ENCODE peak calls at places on chromosomes 2 and 18, in four cellular contexts. One of them, this sample, is unnamed.

GRCh38 chr2:88451647-88452150 is 794 bp downstream of the FOXI3 start:
- DNase-seq in GM23338: peak
- DNase-seq in GM06990: no peak
- DNase-seq in NB4: no peak
- DNase-seq in this sample: no peak

GRCh38 chr18:79912994-79913831 is 38.2 kb downstream of the SLC66A2 start:
- DNase-seq in GM23338: no peak
- DNase-seq in GM06990: no peak
- DNase-seq in NB4: no peak
- DNase-seq in this sample: no peak

GRCh38 chr2:183172220-183172887 is 48.1 kb downstream of the NUP35 start:
- DNase-seq in GM23338: peak
- DNase-seq in GM06990: no peak
- DNase-seq in NB4: no peak
- DNase-seq in this sample: no peak

GRCh38 chr2:136058262-136058661 is 59.7 kb downstream of the CXCR4 start:
- DNase-seq in GM23338: peak
- DNase-seq in GM06990: no peak
- DNase-seq in NB4: peak
- DNase-seq in this sample: no peak

GRCh38 chr2:232438051-232438450 is 17.9 kb upstream of the ALPI start:
- DNase-seq in GM23338: no peak
- DNase-seq in GM06990: no peak
- DNase-seq in NB4: no peak
- DNase-seq in this sample: no peak

GRCh38 chr2:152432206-152432653 is 97.3 kb downstream of the FMNL2 start:
- DNase-seq in GM23338: no peak
- DNase-seq in GM06990: no peak
- DNase-seq in NB4: peak
- DNase-seq in this sample: no peak

GRCh38 chr2:12723741-12724463 is 7.2 kb downstream of the TRIB2 start:
- DNase-seq in GM23338: no peak
- DNase-seq in GM06990: no peak
- DNase-seq in NB4: no peak
- DNase-seq in this sample: no peak

GRCh38 chr2:190759749-190760213 is 110.9 kb downstream of the NAB1 start:
- DNase-seq in GM23338: no peak
- DNase-seq in GM06990: no peak
- DNase-seq in NB4: peak
- DNase-seq in this sample: no peak

GRCh38 chr2:191012845-191013616 is 940 bp downstream of the STAT1 start:
- DNase-seq in GM23338: no peak
- DNase-seq in GM06990: no peak
- DNase-seq in NB4: peak
- DNase-seq in this sample: no peak

GRCh38 chr2:238974061-238974460 is 126.2 kb downstream of the TWIST2 start:
- DNase-seq in GM23338: no peak
- DNase-seq in GM06990: no peak
- DNase-seq in NB4: no peak
- DNase-seq in this sample: no peak

GRCh38 chr18:35236964-35237363 is 3.9 kb upstream of the ZNF397 start:
- DNase-seq in GM23338: no peak
- DNase-seq in GM06990: no peak
- DNase-seq in NB4: no peak
- DNase-seq in this sample: no peak

GRCh38 chr2:232901711-232902578 is 31.9 kb downstream of the SNORC start:
- DNase-seq in GM23338: no peak
- DNase-seq in GM06990: no peak
- DNase-seq in NB4: peak
- DNase-seq in this sample: no peak

GRCh38 chr18:3015203-3015590 is 2.3 kb upstream of the LPIN2 start:
- DNase-seq in GM23338: no peak
- DNase-seq in GM06990: no peak
- DNase-seq in NB4: peak
- DNase-seq in this sample: no peak

GRCh38 chr18:3827236-3827635 is 377.3 kb downstream of the TGIF1 start:
- DNase-seq in GM23338: no peak
- DNase-seq in GM06990: no peak
- DNase-seq in NB4: no peak
- DNase-seq in this sample: no peak

GRCh38 chr2:160906878-160907277 is 253.3 kb upstream of the TANK start:
- DNase-seq in GM23338: peak
- DNase-seq in GM06990: no peak
- DNase-seq in NB4: no peak
- DNase-seq in this sample: no peak

GRCh38 chr2:112920923-112921532 is 10.1 kb downstream of the IL37 start:
- DNase-seq in GM23338: no peak
- DNase-seq in GM06990: no peak
- DNase-seq in NB4: no peak
- DNase-seq in this sample: no peak

GRCh38 chr18:41553716-41554115 is 401.3 kb upstream of the PIK3C3 start:
- DNase-seq in GM23338: no peak
- DNase-seq in GM06990: no peak
- DNase-seq in NB4: no peak
- DNase-seq in this sample: no peak
- TF ChIP-seq CTCF in GM23338: no peak
- TF ChIP-seq CTCF in GM06990: no peak
- TF ChIP-seq CTCF in NB4: no peak
- TF ChIP-seq CTCF in this sample: no peak

GRCh38 chr2:165305391-165306096 is 66.3 kb downstream of the SCN2A start:
- DNase-seq in GM23338: no peak
- DNase-seq in GM06990: no peak
- DNase-seq in NB4: no peak
- DNase-seq in this sample: no peak
- TF ChIP-seq CTCF in GM23338: no peak
- TF ChIP-seq CTCF in GM06990: no peak
- TF ChIP-seq CTCF in NB4: no peak
- TF ChIP-seq CTCF in this sample: no peak

GRCh38 chr2:219998099-219998498 is 370.7 kb downstream of the SLC4A3 start:
- DNase-seq in GM23338: peak
- DNase-seq in GM06990: no peak
- DNase-seq in NB4: no peak
- DNase-seq in this sample: no peak

GRCh38 chr2:219995409-219995808 is 368.0 kb downstream of the SLC4A3 start:
- DNase-seq in GM23338: no peak
- DNase-seq in GM06990: no peak
- DNase-seq in NB4: no peak
- DNase-seq in this sample: no peak

GRCh38 chr2:219998714-219999227 is 371.3 kb downstream of the SLC4A3 start:
- DNase-seq in GM23338: peak
- DNase-seq in GM06990: no peak
- DNase-seq in NB4: peak
- DNase-seq in this sample: no peak

GRCh38 chr2:219996366-219996765 is 368.9 kb downstream of the SLC4A3 start:
- DNase-seq in GM23338: no peak
- DNase-seq in GM06990: no peak
- DNase-seq in NB4: no peak
- DNase-seq in this sample: no peak

DNA sequence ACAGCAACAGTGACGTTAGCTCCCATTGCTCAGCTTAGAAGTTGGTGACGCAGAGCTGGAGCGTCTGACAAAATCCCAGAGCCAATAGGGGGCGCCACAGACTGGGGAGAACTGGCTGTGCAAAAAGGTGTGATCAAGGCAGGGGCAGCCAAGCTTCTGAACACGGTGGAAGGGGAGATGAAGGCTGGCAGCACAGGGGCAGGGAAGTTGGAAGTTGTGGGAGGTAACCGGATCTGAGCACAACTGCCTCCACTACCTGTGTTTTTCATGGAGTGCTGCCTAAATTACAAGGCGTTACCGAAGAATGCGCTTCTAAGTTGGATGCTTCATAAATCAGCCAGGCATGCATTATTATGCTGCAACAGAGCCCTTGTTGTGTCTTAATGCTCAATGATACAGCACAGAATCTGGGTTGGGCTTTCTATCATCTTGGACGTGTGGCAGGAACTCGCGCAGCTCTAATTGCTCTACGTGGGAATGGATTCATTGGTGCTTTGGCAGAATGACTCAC is 370.0 kb downstream of the SLC4A3 start:
- DNase-seq in GM23338: peak
- DNase-seq in GM06990: no peak
- DNase-seq in NB4: peak
- DNase-seq in this sample: no peak
- TF ChIP-seq CTCF in GM23338: peak
- TF ChIP-seq CTCF in GM06990: peak
- TF ChIP-seq CTCF in NB4: peak
- TF ChIP-seq CTCF in this sample: peak

DNA sequence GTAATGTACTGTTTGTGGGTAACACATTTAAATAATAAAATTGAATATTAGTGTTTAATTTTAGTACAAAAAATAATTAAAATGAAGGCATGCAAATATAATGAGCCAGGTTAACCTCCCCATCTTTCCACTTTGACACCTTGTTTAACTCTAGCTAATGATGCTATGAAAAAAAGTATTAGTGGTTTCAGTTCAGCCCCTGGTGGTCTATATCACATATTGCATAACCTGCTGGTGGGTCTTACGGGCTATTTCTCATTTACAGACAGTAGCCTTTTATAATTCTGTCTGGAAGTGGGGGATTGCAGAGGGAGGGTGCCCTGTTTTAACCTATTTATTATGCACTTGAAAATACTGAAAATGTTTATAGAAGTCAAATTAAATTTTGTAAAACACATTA is 380.9 kb downstream of the MTX2 start:
- DNase-seq in GM23338: peak
- DNase-seq in GM06990: no peak
- DNase-seq in NB4: no peak
- DNase-seq in this sample: no peak
- TF ChIP-seq CTCF in GM23338: peak
- TF ChIP-seq CTCF in GM06990: peak
- TF ChIP-seq CTCF in NB4: no peak
- TF ChIP-seq CTCF in this sample: no peak

DNA sequence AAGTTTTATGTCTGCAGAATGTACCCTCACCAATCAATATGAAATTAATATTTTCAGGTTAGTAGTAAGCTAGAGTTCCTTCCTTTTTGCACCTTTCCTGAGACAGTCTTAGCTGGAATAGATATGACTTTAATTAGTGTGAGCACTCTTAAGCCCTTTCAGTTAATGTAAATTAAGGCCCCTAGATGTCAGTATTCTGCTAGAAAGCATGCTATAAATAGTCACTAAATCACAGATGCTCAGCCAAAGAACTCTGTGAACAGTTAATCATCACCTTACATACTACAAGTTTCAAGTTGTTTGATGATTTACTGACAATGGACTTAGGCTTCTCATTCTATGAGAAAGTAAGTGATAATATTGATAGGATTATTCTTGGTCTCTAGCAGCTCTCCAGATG is 413.7 kb downstream of the PTH2R start:
- DNase-seq in GM23338: peak
- DNase-seq in GM06990: no peak
- DNase-seq in NB4: peak
- DNase-seq in this sample: no peak
- TF ChIP-seq CTCF in GM23338: peak
- TF ChIP-seq CTCF in GM06990: no peak
- TF ChIP-seq CTCF in NB4: no peak
- TF ChIP-seq CTCF in this sample: peak

DNA sequence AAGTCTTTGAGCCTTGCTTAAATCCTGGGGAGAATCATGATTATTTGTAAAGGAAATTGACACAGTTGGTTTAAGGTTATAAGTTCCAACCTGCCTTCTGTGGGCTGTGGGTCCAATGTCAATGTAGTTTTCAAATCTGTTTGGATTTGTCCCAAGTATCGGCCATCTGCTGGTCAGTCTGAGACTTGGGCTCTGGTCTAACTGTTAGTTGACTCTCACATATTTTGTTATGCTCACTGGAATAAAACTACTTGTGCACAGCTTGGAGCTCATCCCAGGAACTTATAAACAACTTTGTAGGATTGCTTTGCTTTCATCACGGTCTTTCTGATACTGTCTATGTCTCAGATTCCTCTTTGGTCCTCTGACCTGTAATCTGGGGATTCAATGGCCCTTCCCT is 1026.2 kb upstream of the ZEB2 start:
- DNase-seq in GM23338: no peak
- DNase-seq in GM06990: no peak
- DNase-seq in NB4: no peak
- DNase-seq in this sample: no peak
- TF ChIP-seq CTCF in GM23338: no peak
- TF ChIP-seq CTCF in GM06990: no peak
- TF ChIP-seq CTCF in NB4: no peak
- TF ChIP-seq CTCF in this sample: no peak

GRCh38 chr2:64359176-64359891 is 94.6 kb upstream of the LGALSL start:
- DNase-seq in GM23338: no peak
- DNase-seq in GM06990: no peak
- DNase-seq in NB4: no peak
- DNase-seq in this sample: no peak

GRCh38 chr2:64363140-64363539 is 90.8 kb upstream of the LGALSL start:
- DNase-seq in GM23338: no peak
- DNase-seq in GM06990: no peak
- DNase-seq in NB4: no peak
- DNase-seq in this sample: no peak

GRCh38 chr2:64362562-64363026 is 91.4 kb upstream of the LGALSL start:
- DNase-seq in GM23338: no peak
- DNase-seq in GM06990: no peak
- DNase-seq in NB4: no peak
- DNase-seq in this sample: no peak

GRCh38 chr2:64361151-64361938 is 92.6 kb upstream of the LGALSL start:
- DNase-seq in GM23338: no peak
- DNase-seq in GM06990: no peak
- DNase-seq in NB4: no peak
- DNase-seq in this sample: no peak

DNA sequence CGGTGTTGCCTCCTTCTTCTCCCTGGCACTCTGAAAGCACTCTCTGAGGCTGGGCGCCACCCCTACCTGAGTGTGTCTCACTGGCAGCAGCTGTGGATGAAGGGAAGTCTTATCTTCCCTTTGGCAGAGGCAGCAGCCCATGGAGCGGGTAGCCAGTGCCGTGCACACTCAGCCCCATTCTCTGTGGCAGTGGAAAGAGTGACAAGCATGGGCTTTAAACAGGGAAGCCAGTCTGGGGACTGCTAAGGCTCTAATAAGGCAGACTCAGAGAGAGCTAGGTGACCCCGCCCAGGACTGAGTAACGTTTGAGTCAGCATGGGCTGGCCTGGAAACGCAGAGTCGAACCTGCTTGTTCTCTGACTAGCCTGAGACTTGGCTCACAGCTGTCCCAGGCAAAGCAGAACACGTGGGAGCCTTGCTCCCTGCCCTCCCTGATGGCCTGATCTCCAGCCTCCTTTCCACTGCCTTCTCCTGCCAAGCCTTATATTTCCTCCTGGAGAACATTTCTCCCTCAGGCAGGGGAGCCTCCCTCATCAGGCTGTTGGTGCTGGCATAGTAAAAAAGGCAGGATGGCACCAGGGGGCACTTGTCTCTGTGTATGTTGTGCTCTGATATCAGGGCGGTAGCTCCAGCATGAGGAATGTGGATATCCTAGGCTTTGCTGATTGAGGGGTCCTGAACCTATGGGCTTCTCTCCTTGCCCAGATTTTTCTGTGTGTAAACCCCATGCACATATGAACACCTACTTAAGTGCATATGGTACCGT is 93.9 kb upstream of the LGALSL start:
- DNase-seq in GM23338: peak
- DNase-seq in GM06990: peak
- DNase-seq in NB4: peak
- DNase-seq in this sample: peak
- TF ChIP-seq CTCF in GM23338: no peak
- TF ChIP-seq CTCF in GM06990: no peak
- TF ChIP-seq CTCF in NB4: no peak
- TF ChIP-seq CTCF in this sample: no peak

GRCh38 chr2:197851451-197851850 is 47.1 kb downstream of the PLCL1 start:
- DNase-seq in GM23338: peak
- DNase-seq in GM06990: no peak
- DNase-seq in NB4: peak
- DNase-seq in this sample: peak
- TF ChIP-seq CTCF in GM23338: peak
- TF ChIP-seq CTCF in GM06990: peak
- TF ChIP-seq CTCF in NB4: no peak
- TF ChIP-seq CTCF in this sample: peak

GRCh38 chr2:218257390-218257981 is 3.3 kb upstream of the GPBAR1 start:
- DNase-seq in GM23338: peak
- DNase-seq in GM06990: peak
- DNase-seq in NB4: peak
- DNase-seq in this sample: peak
- TF ChIP-seq CTCF in GM23338: peak
- TF ChIP-seq CTCF in GM06990: peak
- TF ChIP-seq CTCF in NB4: peak
- TF ChIP-seq CTCF in this sample: peak